ENCODE peak calls at places on chromosomes 11 and 22, in four cellular contexts. T, N, Q and X are unnamed samples.

GRCh38 chr22:25644122-25644521 is 79.6 kb downstream of the GRK3 start:
- DNase-seq in T (no peak), N (no peak), Q (no peak), X (peak; percentile 30)

GRCh38 chr11:60111793-60112192 is 23.3 kb downstream of the MS4A2 start:
- DNase-seq in T (no peak), N (no peak), Q (no peak), X (no peak)

GRCh38 chr22:28243539-28243938 is 324.5 kb upstream of the PITPNB start:
- DNase-seq in T (no peak), N (no peak), Q (no peak), X (peak; percentile 46)

GRCh38 chr11:57315491-57315890 is 9.3 kb downstream of the TNKS1BP1 start:
- DNase-seq in T (peak; percentile 44), N (no peak), Q (no peak), X (peak; percentile 61)

GRCh38 chr11:15720460-15720859 is 605.7 kb downstream of the INSC start:
- DNase-seq in T (no peak), N (no peak), Q (no peak), X (no peak)

GRCh38 chr11:68077617-68078592 is 39.1 kb downstream of the TCIRG1 start:
- DNase-seq in T (peak; percentile 17), N (no peak), Q (no peak), X (no peak)

GRCh38 chr11:33875621-33876294 is 16.1 kb downstream of the LMO2 start:
- DNase-seq in T (no peak), N (no peak), Q (no peak), X (no peak)

GRCh38 chr11:130666781-130667251 is 218.4 kb downstream of the ADAMTS15 start:
- DNase-seq in T (peak; percentile 26), N (no peak), Q (no peak), X (peak; percentile 66)

GRCh38 chr11:78432058-78432515 is 14.5 kb upstream of the GAB2 start:
- DNase-seq in T (peak; percentile 40), N (no peak), Q (no peak), X (no peak)

GRCh38 chr22:44023404-44024287 is 456 bp upstream of the PARVB start:
- DNase-seq in T (peak; percentile 71), N (peak; percentile 31), Q (peak; percentile 33), X (peak; percentile 38)

GRCh38 chr11:107707807-107708206 is 4.0 kb downstream of the SLN start:
- DNase-seq in T (no peak), N (no peak), Q (no peak), X (no peak)

GRCh38 chr11:64710418-64711137 is 12.4 kb downstream of the NRXN2 start:
- DNase-seq in T (peak; percentile 65), N (peak; percentile 18), Q (no peak), X (peak; percentile 21)

GRCh38 chr11:128182844-128183243 is 404.5 kb downstream of the ETS1 start:
- DNase-seq in T (no peak), N (no peak), Q (no peak), X (no peak)

GRCh38 chr11:45158210-45158644 is 11.8 kb downstream of the PRDM11 start:
- DNase-seq in T (no peak), N (no peak), Q (no peak), X (no peak)

GRCh38 chr22:19480789-19481188 is 1.1 kb downstream of the CDC45 start:
- DNase-seq in T (peak; percentile 22), N (no peak), Q (no peak), X (no peak)

DNA sequence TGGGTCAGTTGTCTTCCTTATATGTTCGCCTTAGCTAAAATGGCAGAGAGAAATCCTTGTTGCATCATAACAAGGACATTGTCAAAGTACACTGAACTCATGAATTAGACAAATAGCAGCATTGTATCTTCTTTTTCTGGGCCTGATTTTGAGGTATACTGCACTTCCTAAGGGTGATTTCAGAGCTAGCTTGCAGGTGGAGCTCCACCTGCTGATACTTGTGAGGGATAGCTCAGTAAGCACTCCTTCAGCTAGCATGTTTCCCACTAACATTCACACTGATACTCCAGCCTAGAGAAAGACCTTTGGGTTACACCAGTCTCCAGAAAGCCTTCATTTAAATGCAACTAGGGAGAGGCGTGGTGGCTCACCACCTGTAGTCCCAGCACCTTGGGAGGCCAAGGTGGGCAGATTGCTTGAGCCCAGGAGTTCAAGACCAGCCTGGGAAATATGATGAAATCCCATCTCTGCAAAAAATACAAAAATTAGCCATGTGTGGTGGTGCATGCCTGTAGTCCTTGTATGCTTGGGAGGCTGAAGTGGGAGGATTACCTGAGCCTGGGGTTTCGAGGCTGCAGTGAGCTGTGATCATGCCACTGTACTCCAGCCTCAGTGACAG is 29.8 kb downstream of the JAM3 start:
- DNase-seq in T (peak; percentile 29), N (no peak), Q (no peak), X (no peak)
- TF ChIP-seq CTCF in T (peak; percentile 24), N (no peak), Q (peak; percentile 19), X (peak; percentile 22)

DNA sequence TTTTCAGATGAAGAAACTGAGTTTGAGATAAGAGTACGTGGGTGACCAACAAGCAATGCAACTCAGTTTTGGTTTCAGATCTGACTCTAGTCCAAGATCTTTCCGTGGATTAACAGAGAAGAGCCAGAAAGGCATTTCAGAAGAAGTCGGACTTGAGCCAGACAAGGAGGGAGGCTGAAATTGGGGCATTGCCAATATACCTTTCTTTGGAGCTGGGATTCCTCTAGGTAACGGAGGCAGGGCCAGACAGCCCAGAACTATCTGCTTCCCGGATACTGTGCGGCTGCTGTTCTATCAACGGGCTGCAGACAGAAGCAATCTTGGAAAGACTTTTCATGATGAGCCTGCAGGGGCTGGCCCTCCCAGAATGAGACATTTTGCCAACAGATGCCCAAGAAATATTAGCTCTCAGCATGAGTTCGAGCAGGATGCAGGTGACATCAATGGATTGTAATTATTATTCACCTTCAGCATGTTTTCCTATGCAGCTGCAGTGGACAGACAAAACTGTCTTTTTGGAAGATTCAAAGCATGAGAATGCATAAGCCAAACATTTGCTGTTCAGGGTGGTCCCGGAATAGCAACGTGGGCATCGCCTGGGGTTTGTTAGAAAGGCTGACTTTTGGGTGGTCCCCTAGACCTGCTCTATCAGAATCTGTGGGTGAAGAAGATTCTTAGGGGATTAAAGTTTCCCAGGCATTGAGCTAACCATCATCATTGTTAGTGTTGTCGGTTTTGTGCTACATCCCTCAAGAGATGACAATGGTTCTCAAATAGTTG is 95.7 kb downstream of the SCN3B start:
- DNase-seq in T (no peak), N (no peak), Q (no peak), X (no peak)
- H3K4me3 ChIP-seq in T (no peak overlapping the region), N (no peak overlapping the region), Q (no peak overlapping the region), X (no peak overlapping the region)

GRCh38 chr22:38139901-38140300 is 29.4 kb upstream of the BAIAP2L2 start:
- DNase-seq in T (no peak), N (no peak), Q (no peak), X (no peak)

GRCh38 chr22:38148252-38148651 is 33.4 kb downstream of the PLA2G6 start:
- DNase-seq in T (no peak), N (peak; percentile 19), Q (no peak), X (peak; percentile 83)

GRCh38 chr22:38141574-38141973 is 31.1 kb upstream of the BAIAP2L2 start:
- DNase-seq in T (no peak), N (no peak), Q (no peak), X (no peak)

GRCh38 chr22:38142606-38143005 is 32.1 kb upstream of the BAIAP2L2 start:
- DNase-seq in T (no peak), N (no peak), Q (no peak), X (no peak)

GRCh38 chr22:38144025-38144405 is 33.5 kb upstream of the BAIAP2L2 start:
- DNase-seq in T (peak; percentile 34), N (no peak), Q (no peak), X (no peak)
- TF ChIP-seq CTCF in T (peak; percentile 14), N (no peak), Q (no peak), X (no peak)

DNA sequence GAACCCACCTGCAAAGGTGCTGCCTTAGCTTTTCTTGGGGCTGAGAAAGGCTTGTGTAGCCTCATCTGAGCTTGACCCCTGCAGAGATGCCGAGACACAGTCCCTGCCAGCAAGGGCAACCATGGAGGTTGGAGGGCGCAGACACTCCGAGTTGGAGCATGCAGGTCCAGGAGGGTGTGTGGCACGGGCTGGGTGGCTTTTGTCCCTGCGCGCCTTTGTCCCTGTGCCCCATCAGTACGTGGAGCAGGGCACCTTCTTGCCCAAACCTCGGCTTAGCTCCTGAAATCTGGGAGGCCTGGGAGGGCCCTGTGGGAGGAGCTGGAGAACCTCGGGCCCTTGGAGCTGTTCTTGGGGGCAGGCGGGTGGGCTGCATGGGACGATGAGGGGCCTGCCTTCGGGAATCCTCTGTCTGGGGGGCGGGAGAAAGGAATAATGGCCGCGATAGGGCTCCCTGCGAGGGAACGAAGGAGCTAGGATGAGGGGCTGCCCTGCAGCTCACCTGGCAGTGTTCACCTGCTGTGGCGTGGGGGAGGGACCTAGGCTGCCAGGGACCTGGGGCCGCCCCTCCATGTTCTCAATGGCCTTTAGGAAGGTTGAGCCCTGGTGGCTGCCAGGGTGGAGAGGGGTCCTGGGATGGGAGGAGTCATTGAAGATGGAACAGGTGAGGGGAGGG is 3.4 kb downstream of the BRSK2 start:
- DNase-seq in T (no peak), N (no peak), Q (no peak), X (no peak)
- H3K4me3 ChIP-seq in T (no peak overlapping the region), N (no peak overlapping the region), Q (no peak overlapping the region), X (no peak overlapping the region)

GRCh38 chr11:87286338-87286737 is 248.6 kb downstream of the TMEM135 start:
- DNase-seq in T (no peak), N (no peak), Q (no peak), X (no peak)

GRCh38 chr11:87284306-87284705 is 246.6 kb downstream of the TMEM135 start:
- DNase-seq in T (no peak), N (no peak), Q (no peak), X (no peak)

GRCh38 chr11:87280143-87280542 is 242.4 kb downstream of the TMEM135 start:
- DNase-seq in T (no peak), N (no peak), Q (no peak), X (no peak)

DNA sequence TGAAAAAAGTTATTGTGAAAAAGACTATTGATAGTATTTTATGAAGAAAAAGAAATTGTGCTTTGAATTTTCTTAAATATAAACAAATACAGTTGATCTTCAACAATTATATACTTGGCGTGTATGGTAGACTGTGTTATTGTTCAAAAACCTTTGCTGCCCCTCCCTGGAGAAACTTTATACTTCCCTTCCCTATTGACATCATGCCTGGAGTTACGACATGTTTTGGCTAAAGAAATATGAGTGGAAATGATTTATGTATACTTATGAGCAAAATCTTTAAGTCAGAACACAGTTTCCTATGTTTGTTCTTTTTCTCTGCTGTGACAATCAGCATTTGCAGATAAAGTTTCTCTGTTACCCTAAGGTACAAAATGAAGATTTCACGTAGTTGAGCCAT is 243.8 kb downstream of the TMEM135 start:
- DNase-seq in T (peak; percentile 36), N (peak; percentile 54), Q (no peak), X (peak; percentile 46)
- TF ChIP-seq CTCF in T (no peak), N (no peak), Q (no peak), X (peak; percentile 25)

GRCh38 chr11:63537293-63538101 is 889 bp downstream of the PLAAT4 start:
- DNase-seq in T (no peak), N (peak; percentile 23), Q (no peak), X (peak; percentile 95)
- H3K4me3 ChIP-seq in T (no peak overlapping the region), N (peak overlapping the region; percentile 59), Q (peak overlapping the region; percentile 42), X (peak overlapping the region; percentile 42)

GRCh38 chr22:48968201-48968959 is 859.3 kb downstream of the BRD1 start:
- DNase-seq in T (no peak), N (no peak), Q (peak; percentile 13), X (no peak)
- TF ChIP-seq CTCF in T (peak; percentile 60), N (peak; percentile 15), Q (peak; percentile 50), X (no peak)

DNA sequence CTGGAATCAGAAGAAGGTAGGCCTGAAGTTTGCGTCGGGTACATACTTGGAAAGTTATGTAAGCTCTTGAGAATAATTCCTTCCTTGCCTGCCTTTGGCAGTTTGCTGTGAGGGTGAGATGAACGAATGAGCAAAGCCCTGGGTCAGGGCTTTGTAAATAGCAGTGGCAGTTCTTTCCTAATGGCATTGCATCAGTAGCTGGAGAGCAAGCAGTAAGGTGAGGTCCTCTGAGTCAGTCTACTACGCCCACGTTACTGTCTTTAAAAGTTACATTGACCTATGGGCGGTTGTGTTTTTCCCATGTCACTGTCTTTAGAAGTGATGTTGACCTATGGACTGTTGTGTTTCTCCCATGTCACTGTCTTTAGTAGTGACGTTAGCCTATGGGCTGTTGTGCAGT is 179.1 kb upstream of the E2F8 start:
- DNase-seq in T (no peak), N (peak; percentile 29), Q (no peak), X (no peak)
- H3K4me3 ChIP-seq in T (no peak overlapping the region), N (no peak overlapping the region), Q (no peak overlapping the region), X (no peak overlapping the region)